ENCODE peak calls at places on chromosomes 11 and 22, in five cellular contexts. Q is vagina, P is GM12878, Y is ovary, N is esophagus squamous epithelium. S is an unnamed sample. For H3K9me3, the result is how much of the 10 kb centered on the place peaks cover.

GRCh38 chr22:24843048-24843447 is 37.0 kb downstream of the SGSM1 start:
- DNase-seq in Q (no peak), P (no peak), Y (no peak), N (no peak), S (no peak)

GRCh38 chr11:129544691-129545090 is 169.0 kb downstream of the BARX2 start:
- DNase-seq in Q (no peak), P (no peak), Y (no peak), N (no peak), S (no peak)

GRCh38 chr22:38412435-38413084 is 42.4 kb downstream of the KCNJ4 start:
- DNase-seq in Q (no peak), P (no peak), Y (no peak), N (no peak), S (no peak)

GRCh38 chr22:32331918-32332725 is 25.5 kb upstream of the RFPL3 start:
- DNase-seq in Q (peak), P (no peak), Y (no peak), N (no peak), S (no peak)

GRCh38 chr11:128687321-128687720 is 6.6 kb upstream of the FLI1 start:
- DNase-seq in Q (no peak), P (no peak), Y (no peak), N (no peak), S (peak)

GRCh38 chr11:75024068-75024449 is 35.3 kb downstream of the NEU3 start:
- DNase-seq in Q (peak), P (no peak), Y (no peak), N (no peak), S (no peak)

GRCh38 chr22:46010177-46010867 is 33.4 kb upstream of the WNT7B start:
- DNase-seq in Q (no peak), P (no peak), Y (peak), N (no peak), S (peak)

GRCh38 chr11:118202599-118203422 is 22.0 kb downstream of the JAML start:
- DNase-seq in Q (no peak), P (no peak), Y (no peak), N (no peak), S (no peak)

GRCh38 chr11:5204787-5205186 is 4.3 kb upstream of the OR51V1 start:
- DNase-seq in Q (no peak), P (no peak), Y (no peak), N (no peak), S (no peak)

GRCh38 chr22:38220163-38220562 is 18.4 kb downstream of the MAFF start:
- DNase-seq in Q (no peak), P (no peak), Y (no peak), N (no peak), S (no peak)

GRCh38 chr11:64784813-64785581 is 6.7 kb upstream of the SF1 start:
- DNase-seq in Q (no peak), P (no peak), Y (no peak), N (no peak), S (no peak)

GRCh38 chr11:33545941-33546340 is 154.7 kb downstream of the C11orf91 start:
- DNase-seq in Q (no peak), P (no peak), Y (no peak), N (no peak), S (no peak)

GRCh38 chr22:33513388-33514336 is 406.6 kb downstream of the LARGE1 start:
- DNase-seq in Q (no peak), P (no peak), Y (no peak), N (no peak), S (no peak)

GRCh38 chr11:2524446-2525165 is 79.8 kb downstream of the KCNQ1 start:
- DNase-seq in Q (no peak), P (no peak), Y (no peak), N (no peak), S (peak)

GRCh38 chr22:25602924-25603323 is 38.4 kb downstream of the GRK3 start:
- DNase-seq in Q (no peak), P (no peak), Y (no peak), N (no peak), S (no peak)

GRCh38 chr11:9758676-9759518 is 95.0 kb downstream of the SWAP70 start:
- DNase-seq in Q (no peak), P (no peak), Y (peak), N (no peak), S (peak)

GRCh38 chr11:33997473-33998347 is 53.8 kb upstream of the CAPRIN1 start:
- DNase-seq in Q (no peak), P (no peak), Y (no peak), N (no peak), S (no peak)

GRCh38 chr22:25898707-25899365 is 156.8 kb downstream of the MYO18B start:
- DNase-seq in Q (peak), P (no peak), Y (no peak), N (no peak), S (no peak)

GRCh38 chr11:11463397-11463796 is 110.3 kb upstream of the CSNK2A3 start:
- DNase-seq in Q (no peak), P (no peak), Y (no peak), N (no peak), S (no peak)

GRCh38 chr22:45885941-45886395 is 91.0 kb downstream of the WNT7B start:
- DNase-seq in Q (no peak), P (no peak), Y (peak), N (no peak), S (peak)

GRCh38 chr11:41307371-41308080 is 151.9 kb downstream of the LRRC4C start:
- DNase-seq in Q (no peak), P (no peak), Y (no peak), N (no peak), S (no peak)

GRCh38 chr11:119572481-119573424 is 149.8 kb upstream of the THY1 start:
- DNase-seq in Q (no peak), P (no peak), Y (no peak), N (no peak), S (no peak)

GRCh38 chr11:10725114-10725906 is 25.7 kb upstream of the CTR9 start:
- DNase-seq in Q (no peak), P (no peak), Y (no peak), N (no peak), S (no peak)

GRCh38 chr11:128503231-128503991 is 83.9 kb downstream of the ETS1 start:
- DNase-seq in Q (no peak), P (no peak), Y (no peak), N (no peak), S (no peak)

GRCh38 chr11:78542007-78542406 is 32.7 kb downstream of the NARS2 start:
- DNase-seq in Q (no peak), P (no peak), Y (no peak), N (no peak), S (no peak)

GRCh38 chr11:128171496-128171895 is 415.9 kb downstream of the ETS1 start:
- DNase-seq in Q (no peak), P (no peak), Y (no peak), N (no peak), S (no peak)

GRCh38 chr22:45830531-45831245 is 146.3 kb downstream of the WNT7B start:
- DNase-seq in Q (no peak), P (no peak), Y (no peak), N (no peak), S (no peak)

GRCh38 chr11:66818231-66818955 is 24.8 kb upstream of the RCE1 start:
- DNase-seq in Q (no peak), P (no peak), Y (no peak), N (no peak), S (no peak)
- H3K27ac ChIP-seq in Q (no peak), P (no peak), Y (no peak), N (no peak), S (no peak)

GRCh38 chr11:100235085-100235484 is 452.0 kb upstream of the ARHGAP42 start:
- DNase-seq in Q (no peak), P (no peak), Y (no peak), N (no peak), S (no peak)

GRCh38 chr11:100232006-100232405 is 455.1 kb upstream of the ARHGAP42 start:
- DNase-seq in Q (no peak), P (no peak), Y (no peak), N (no peak), S (peak)
- H3K9me3 ChIP-seq in Q (under half), P (under half), Y (under half), N (under half), S (under half)

DNA sequence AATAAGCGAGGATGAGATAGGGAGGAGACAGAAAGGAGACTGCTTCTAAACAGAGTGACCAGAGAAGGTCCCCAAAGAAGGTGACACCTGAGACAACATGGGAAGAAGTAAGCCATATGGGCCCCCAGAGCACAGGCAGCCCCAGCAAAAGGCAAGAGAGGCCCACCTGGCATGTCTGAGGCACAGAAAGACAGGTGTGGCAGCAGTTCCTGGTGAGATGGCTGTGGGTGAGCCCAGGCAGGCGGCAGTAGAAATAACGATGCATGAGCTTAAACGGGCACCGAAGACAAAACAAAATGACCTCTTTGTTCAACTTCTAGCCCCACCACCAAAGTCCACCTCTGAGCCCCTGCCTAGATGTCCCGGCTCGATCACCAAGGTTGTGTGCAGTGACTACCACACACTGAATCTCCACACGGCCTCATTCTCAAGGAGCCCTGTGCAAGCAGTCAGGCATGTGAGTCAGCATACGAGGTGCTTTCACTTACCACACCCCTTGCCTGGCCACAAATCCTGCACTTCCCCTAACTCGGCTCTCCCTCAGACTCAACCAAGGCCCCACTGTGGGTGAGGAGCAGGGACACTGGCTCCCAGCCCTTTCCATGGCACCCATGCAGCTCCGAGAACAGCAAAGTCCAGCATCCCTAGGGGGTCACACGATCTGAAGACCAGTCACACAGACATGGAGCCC is 77.6 kb downstream of the PACSIN2 start:
- DNase-seq in Q (no peak), P (no peak), Y (no peak), N (no peak), S (peak)
- TF ChIP-seq POLR2A in Q (no peak), P (peak), Y (no peak), N (no peak), S (peak)

GRCh38 chr11:44681698-44682097 is 45.1 kb upstream of the TSPAN18 start:
- DNase-seq in Q (no peak), P (no peak), Y (no peak), N (no peak), S (no peak)
- H3K27ac ChIP-seq in Q (no peak), P (no peak), Y (no peak), N (no peak), S (no peak)

S was measured in thyroid gland.